ENCODE peak calls at places on chromosomes 16 and 17, in eight cellular contexts. X, D, Z, V, Y, U, W and L are unnamed samples.

GRCh38 chr16:53821487-53821886 is 117.5 kb downstream of the FTO start:
- DNase-seq in X (peak), D (no peak), Z (no peak), V (no peak), Y (no peak), U (no peak), W (peak), L (no peak)

GRCh38 chr16:47064775-47065174 is 79.0 kb downstream of the NETO2 start:
- DNase-seq in X (no peak), D (no peak), Z (no peak), V (no peak), Y (no peak), U (no peak), W (no peak), L (no peak)

GRCh38 chr17:66146394-66146793 is 45.5 kb downstream of the CEP112 start:
- DNase-seq in X (no peak), D (no peak), Z (no peak), V (no peak), Y (no peak), U (no peak), W (no peak), L (no peak)

GRCh38 chr17:44587339-44587738 is 30.1 kb downstream of the FZD2 start:
- DNase-seq in X (peak), D (no peak), Z (peak), V (no peak), Y (peak), U (no peak), W (peak), L (peak)

GRCh38 chr16:29662729-29663019 is 373 bp upstream of the SPN start:
- DNase-seq in X (no peak), D (no peak), Z (no peak), V (no peak), Y (no peak), U (peak), W (no peak), L (no peak)

GRCh38 chr16:5336898-5337297 is 239.3 kb upstream of the EEF2KMT start:
- DNase-seq in X (no peak), D (no peak), Z (no peak), V (no peak), Y (peak), U (no peak), W (no peak), L (no peak)

GRCh38 chr17:4558311-4558972 is 1.9 kb downstream of the GGT6 start:
- DNase-seq in X (no peak), D (no peak), Z (no peak), V (no peak), Y (no peak), U (no peak), W (no peak), L (no peak)

GRCh38 chr17:40963838-40964237 is 2.9 kb downstream of the KRT39 start:
- DNase-seq in X (no peak), D (no peak), Z (peak), V (no peak), Y (no peak), U (no peak), W (no peak), L (no peak)

GRCh38 chr17:75822800-75823166 is 21.4 kb downstream of the UNC13D start:
- DNase-seq in X (no peak), D (no peak), Z (no peak), V (no peak), Y (no peak), U (no peak), W (no peak), L (no peak)

GRCh38 chr17:62653831-62654829 is 26.7 kb downstream of the MRC2 start:
- DNase-seq in X (peak), D (no peak), Z (no peak), V (no peak), Y (peak), U (peak), W (peak), L (no peak)

GRCh38 chr17:75090871-75091854 is 3.4 kb downstream of the SLC16A5 start:
- DNase-seq in X (peak), D (no peak), Z (peak), V (no peak), Y (peak), U (peak), W (no peak), L (no peak)

GRCh38 chr17:72788950-72789585 is 303.4 kb downstream of the SLC39A11 start:
- DNase-seq in X (peak), D (no peak), Z (no peak), V (no peak), Y (no peak), U (no peak), W (peak), L (peak)

GRCh38 chr17:29590979-29591736 is 1.7 kb upstream of the GIT1 start:
- DNase-seq in X (peak), D (peak), Z (peak), V (no peak), Y (no peak), U (peak), W (peak), L (no peak)

GRCh38 chr16:2468725-2469398 is 2.2 kb upstream of the NTN3 start:
- DNase-seq in X (no peak), D (no peak), Z (no peak), V (no peak), Y (peak), U (no peak), W (no peak), L (no peak)

GRCh38 chr16:22264786-22265185 is 32.4 kb upstream of the POLR3E start:
- DNase-seq in X (peak), D (no peak), Z (no peak), V (no peak), Y (no peak), U (no peak), W (no peak), L (no peak)

GRCh38 chr17:32259596-32259995 is 6.0 kb upstream of the RHBDL3 start:
- DNase-seq in X (peak), D (peak), Z (no peak), V (no peak), Y (peak), U (no peak), W (peak), L (peak)

GRCh38 chr17:17971431-17972125 is 622 bp downstream of the TOM1L2 start:
- DNase-seq in X (peak), D (peak), Z (peak), V (no peak), Y (no peak), U (peak), W (peak), L (no peak)

GRCh38 chr17:10089221-10089799 is 109.1 kb downstream of the GAS7 start:
- DNase-seq in X (no peak), D (no peak), Z (no peak), V (no peak), Y (no peak), U (no peak), W (peak), L (no peak)

GRCh38 chr17:9470171-9470570 is 105.4 kb downstream of the STX8 start:
- DNase-seq in X (peak), D (no peak), Z (no peak), V (no peak), Y (no peak), U (no peak), W (peak), L (no peak)

DNA sequence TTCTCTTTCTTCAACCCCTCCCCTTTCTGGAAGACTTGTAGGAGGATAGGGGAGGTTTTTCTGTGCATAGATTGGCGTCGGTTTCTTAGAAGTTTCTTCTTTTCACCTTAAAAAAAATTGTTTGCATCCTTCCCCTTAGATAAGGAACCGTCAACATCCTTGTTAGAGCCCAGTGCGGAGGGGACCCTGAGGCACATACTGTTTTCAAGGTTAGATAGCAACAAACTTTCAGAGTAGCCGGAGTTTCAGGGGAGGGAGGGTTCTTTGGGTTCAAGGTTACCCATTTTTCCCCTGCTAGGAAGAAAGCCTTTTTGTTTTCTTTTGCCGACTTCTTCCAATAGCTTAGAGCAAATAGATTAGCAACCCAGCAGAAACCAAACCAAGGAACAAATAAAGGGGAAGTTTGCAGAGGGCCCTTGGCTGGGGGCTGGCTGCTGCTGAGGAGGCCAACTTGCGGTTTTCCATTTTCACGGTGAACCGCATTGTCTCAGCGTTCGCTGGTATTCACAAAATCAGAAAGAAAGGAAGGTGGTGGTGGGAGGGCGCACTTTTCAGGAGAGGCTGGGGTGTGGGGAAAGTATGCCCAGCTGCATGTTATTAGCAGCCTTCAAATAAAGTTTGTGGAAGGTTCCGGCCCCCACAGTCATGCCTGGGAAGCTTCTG is 28.8 kb downstream of the MSI2 start:
- DNase-seq in X (no peak), D (no peak), Z (no peak), V (no peak), Y (peak), U (peak), W (peak), L (no peak)
- H3K4me3 ChIP-seq in X (no peak), D (no peak), Z (no peak), V (no peak), Y (no peak), U (no peak), W (no peak), L (no peak)

DNA sequence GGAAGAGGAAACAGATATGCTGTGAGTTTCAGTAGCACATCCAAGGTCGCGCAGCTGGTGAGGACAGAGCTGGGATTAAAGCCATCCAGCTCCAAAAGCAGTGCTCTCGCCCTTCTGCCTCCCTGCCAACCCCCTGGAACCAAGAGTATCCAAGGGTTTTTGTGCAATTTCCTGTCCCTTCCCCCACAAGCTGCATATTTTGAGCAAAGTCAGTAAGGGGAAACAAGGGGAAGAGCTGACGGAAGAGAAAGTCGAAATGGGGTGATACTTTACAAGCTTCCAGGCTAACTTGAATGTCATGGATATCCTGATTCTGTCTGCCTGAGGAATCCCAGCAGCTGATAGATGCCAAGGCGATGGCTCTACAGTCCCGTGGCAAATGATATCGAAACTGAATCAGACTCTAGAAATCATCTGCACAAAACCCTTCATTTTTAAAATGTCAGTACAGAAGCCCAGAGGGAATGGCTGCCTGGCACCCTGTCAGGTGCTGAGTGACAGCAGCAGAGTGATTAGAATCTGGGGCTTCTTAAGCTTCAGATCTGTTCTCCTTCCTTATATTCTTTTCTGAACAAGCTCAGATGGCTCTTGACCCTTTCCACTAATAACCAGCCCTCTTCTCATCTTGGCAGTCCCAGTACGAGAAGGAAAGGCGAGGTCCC is 42.9 kb upstream of the TEKT3 start:
- DNase-seq in X (peak), D (no peak), Z (no peak), V (no peak), Y (no peak), U (peak), W (no peak), L (no peak)
- H3K4me3 ChIP-seq in X (peak), D (peak), Z (no peak), V (no peak), Y (no peak), U (no peak), W (peak), L (peak)

GRCh38 chr17:81099888-81100287 is 64.9 kb downstream of the BAIAP2 start:
- DNase-seq in X (no peak), D (no peak), Z (no peak), V (no peak), Y (no peak), U (no peak), W (no peak), L (no peak)

GRCh38 chr17:81097134-81097942 is 62.4 kb downstream of the BAIAP2 start:
- DNase-seq in X (peak), D (peak), Z (peak), V (no peak), Y (peak), U (peak), W (peak), L (peak)

GRCh38 chr17:81096741-81097133 is 61.8 kb downstream of the BAIAP2 start:
- DNase-seq in X (no peak), D (no peak), Z (no peak), V (no peak), Y (no peak), U (no peak), W (no peak), L (no peak)

GRCh38 chr17:81095608-81095888 is 60.6 kb downstream of the BAIAP2 start:
- DNase-seq in X (no peak), D (no peak), Z (no peak), V (no peak), Y (no peak), U (no peak), W (no peak), L (no peak)

GRCh38 chr17:81097943-81098308 is 63.0 kb downstream of the BAIAP2 start:
- DNase-seq in X (peak), D (no peak), Z (peak), V (no peak), Y (no peak), U (peak), W (peak), L (no peak)
- H3K4me3 ChIP-seq in X (peak), D (no peak), Z (peak), V (no peak), Y (no peak), U (no peak), W (peak), L (peak)

DNA sequence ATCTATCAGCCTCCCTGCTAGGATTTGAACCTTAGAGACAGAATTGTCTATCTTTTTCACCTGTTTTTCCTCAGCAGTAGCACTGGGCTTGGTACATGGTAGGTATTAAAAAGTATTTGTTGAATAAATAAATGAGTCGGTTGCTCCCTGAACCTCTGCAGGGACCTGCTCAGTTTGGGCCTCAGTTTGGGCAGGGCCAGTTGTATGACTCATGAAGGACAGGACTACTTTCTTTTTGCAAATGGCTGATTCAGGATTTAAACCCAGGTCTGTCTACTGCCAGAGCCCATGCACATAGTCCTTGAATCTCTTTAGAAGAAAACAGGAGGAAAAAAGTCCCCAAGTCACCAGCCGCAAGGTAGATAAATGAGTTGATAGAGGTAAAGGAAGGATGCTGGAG is 3.1 kb downstream of the MMP2 start:
- DNase-seq in X (peak), D (no peak), Z (no peak), V (no peak), Y (no peak), U (no peak), W (peak), L (no peak)
- H3K4me3 ChIP-seq in X (peak), D (no peak), Z (no peak), V (no peak), Y (no peak), U (no peak), W (no peak), L (peak)